ENCODE peak calls at places on chromosomes 4 and X, in ten cellular contexts. H is frontal cortex; K is endothelial cell; X is AG04449; J is non-pigmented ciliary epithelial cell; C is dorsolateral prefrontal cortex; O is activated T-cell treated with anti-CD3 and anti-CD28 coated beads for 1 hour; S is activated CD8-positive, alpha-beta T cell treated with anti-CD3 and anti-CD28 coated beads, Interleukin-2, amount 10 ng/mL, durations not matched to agents 7 days and 5 days; R is activated CD4-positive, alpha-beta T cell treated with anti-CD3 and anti-CD28 coated beads, Interleukin-2, amount 50 U/mL, for 48 hours; F is GM23338. W is an unnamed sample.

GRCh38 chrX:45992402-45993123 is 552.7 kb downstream of the ZNF674 start:
- DNase-seq in H (no peak), K (no peak), X (no peak), J (no peak), C (no peak), O (no peak), S (no peak), R (no peak), F (no peak), W (no peak)

GRCh38 chr4:150115851-150116250 is 37.6 kb downstream of the DCLK2 start:
- DNase-seq in H (no peak), K (no peak), X (no peak), J (no peak), C (no peak), O (no peak), S (no peak), R (no peak), F (no peak), W (no peak)

GRCh38 chr4:42594880-42595279 is 62.0 kb downstream of the ATP8A1 start:
- DNase-seq in H (no peak), K (no peak), X (no peak), J (no peak), C (no peak), O (no peak), S (no peak), R (no peak), F (no peak), W (no peak)

GRCh38 chr4:1632109-1633104 is 51.7 kb downstream of the FAM53A start:
- DNase-seq in H (no peak), K (no peak), X (no peak), J (no peak), C (no peak), O (no peak), S (no peak), R (no peak), F (no peak), W (no peak)

GRCh38 chrX:1093112-1093511 is 119.3 kb downstream of the CRLF2 start:
- DNase-seq in H (no peak), K (no peak), X (no peak), J (no peak), C (no peak), O (peak), S (peak), R (peak), F (no peak), W (no peak)

GRCh38 chrX:24149346-24150050 is at the start of gene ZFX:
- DNase-seq in H (peak), K (peak), X (no peak), J (no peak), C (peak), O (peak), S (peak), R (peak), F (no peak), W (peak)

GRCh38 chr4:105990933-105991332 is 95.7 kb downstream of the NPNT start:
- DNase-seq in H (peak), K (no peak), X (no peak), J (peak), C (peak), O (no peak), S (no peak), R (no peak), F (no peak), W (peak)

GRCh38 chrX:48573690-48574269 is 504 bp upstream of the RBM3 start:
- DNase-seq in H (no peak), K (no peak), X (no peak), J (no peak), C (peak), O (no peak), S (no peak), R (peak), F (no peak), W (peak)

GRCh38 chr4:104532677-104533076 is 38.0 kb upstream of the CXXC4 start:
- DNase-seq in H (no peak), K (no peak), X (no peak), J (no peak), C (no peak), O (no peak), S (no peak), R (no peak), F (peak), W (no peak)

GRCh38 chr4:132297346-132297745 is 851.7 kb upstream of the PCDH10 start:
- DNase-seq in H (no peak), K (no peak), X (no peak), J (no peak), C (no peak), O (no peak), S (no peak), R (no peak), F (no peak), W (no peak)

GRCh38 chrX:109714340-109714958 is 18.6 kb downstream of the ACSL4 start:
- DNase-seq in H (no peak), K (no peak), X (peak), J (peak), C (no peak), O (no peak), S (no peak), R (no peak), F (no peak), W (no peak)

GRCh38 chr4:88706574-88706973 is 8.9 kb upstream of the NAP1L5 start:
- DNase-seq in H (no peak), K (peak), X (no peak), J (peak), C (peak), O (no peak), S (no peak), R (no peak), F (peak), W (peak)

GRCh38 chr4:88919056-88919455 is 137.9 kb downstream of the FAM13A start:
- DNase-seq in H (no peak), K (no peak), X (no peak), J (no peak), C (no peak), O (no peak), S (no peak), R (no peak), F (no peak), W (no peak)

GRCh38 chr4:82898322-82899243 is 2.0 kb upstream of the THAP9 start:
- DNase-seq in H (no peak), K (no peak), X (peak), J (peak), C (no peak), O (no peak), S (peak), R (no peak), F (no peak), W (peak)

GRCh38 chr4:168711197-168712120 is 214.6 kb downstream of the PALLD start:
- DNase-seq in H (no peak), K (no peak), X (no peak), J (no peak), C (no peak), O (no peak), S (no peak), R (no peak), F (no peak), W (peak)

GRCh38 chrX:16186380-16187007 is 19.2 kb downstream of the MAGEB17 start:
- DNase-seq in H (no peak), K (no peak), X (no peak), J (no peak), C (no peak), O (no peak), S (no peak), R (no peak), F (peak), W (no peak)

GRCh38 chr4:17204908-17205307 is 306.5 kb upstream of the LDB2 start:
- DNase-seq in H (no peak), K (no peak), X (no peak), J (no peak), C (no peak), O (no peak), S (no peak), R (no peak), F (no peak), W (no peak)

GRCh38 chr4:142500966-142501365 is 345.1 kb downstream of the INPP4B start:
- DNase-seq in H (no peak), K (no peak), X (no peak), J (no peak), C (no peak), O (no peak), S (no peak), R (no peak), F (no peak), W (no peak)

GRCh38 chr4:79177388-79177787 is 148.5 kb downstream of the NAA11 start:
- DNase-seq in H (no peak), K (no peak), X (no peak), J (no peak), C (no peak), O (no peak), S (no peak), R (no peak), F (no peak), W (no peak)

GRCh38 chr4:137755033-137755471 is 222.8 kb upstream of the PCDH18 start:
- DNase-seq in H (no peak), K (no peak), X (peak), J (peak), C (no peak), O (no peak), S (no peak), R (no peak), F (no peak), W (no peak)

GRCh38 chrX:54641530-54641929 is 111.5 kb downstream of the GNL3L start:
- DNase-seq in H (no peak), K (no peak), X (no peak), J (no peak), C (no peak), O (no peak), S (no peak), R (no peak), F (peak), W (no peak)

GRCh38 chr4:42865572-42866189 is 26.8 kb upstream of the GRXCR1 start:
- DNase-seq in H (no peak), K (peak), X (peak), J (peak), C (peak), O (peak), S (peak), R (peak), F (peak), W (no peak)

GRCh38 chr4:118076958-118077766 is 42.9 kb downstream of the NDST3 start:
- DNase-seq in H (no peak), K (peak), X (no peak), J (no peak), C (no peak), O (no peak), S (peak), R (peak), F (peak), W (no peak)

GRCh38 chrX:338836-339400 is 20.3 kb upstream of the GTPBP6 start:
- DNase-seq in H (no peak), K (no peak), X (no peak), J (no peak), C (no peak), O (no peak), S (no peak), R (no peak), F (no peak), W (peak)

GRCh38 chr4:186266699-186267467 is 894 bp downstream of the F11 start:
- DNase-seq in H (no peak), K (peak), X (no peak), J (no peak), C (no peak), O (no peak), S (no peak), R (no peak), F (peak), W (no peak)

GRCh38 chr4:26325191-26325590 is 4.4 kb downstream of the RBPJ start:
- DNase-seq in H (no peak), K (no peak), X (no peak), J (no peak), C (no peak), O (no peak), S (peak), R (no peak), F (peak), W (no peak)

GRCh38 chr4:94519019-94519418 is 67.3 kb downstream of the PDLIM5 start:
- DNase-seq in H (no peak), K (no peak), X (no peak), J (no peak), C (no peak), O (no peak), S (no peak), R (no peak), F (no peak), W (no peak)

GRCh38 chr4:137430171-137430570 is 102.1 kb downstream of the PCDH18 start:
- DNase-seq in H (no peak), K (no peak), X (no peak), J (no peak), C (no peak), O (no peak), S (no peak), R (no peak), F (no peak), W (no peak)

GRCh38 chrX:110569506-110569905 is 210.9 kb downstream of the RTL9 start:
- DNase-seq in H (no peak), K (no peak), X (no peak), J (peak), C (no peak), O (no peak), S (no peak), R (no peak), F (no peak), W (no peak)

GRCh38 chrX:20743054-20743453 is 476.3 kb upstream of the RPS6KA3 start:
- DNase-seq in H (no peak), K (no peak), X (no peak), J (no peak), C (no peak), O (no peak), S (no peak), R (no peak), F (no peak), W (no peak)

GRCh38 chr4:7957113-7957656 is 17.5 kb upstream of the AFAP1 start:
- DNase-seq in H (no peak), K (no peak), X (no peak), J (no peak), C (no peak), O (no peak), S (no peak), R (no peak), F (no peak), W (no peak)

GRCh38 chr4:147157860-147158701 is 212.4 kb upstream of the TTC29 start:
- DNase-seq in H (no peak), K (peak), X (no peak), J (no peak), C (no peak), O (no peak), S (no peak), R (no peak), F (peak), W (peak)

GRCh38 chrX:794311-794710 is 163.7 kb downstream of the SHOX start:
- DNase-seq in H (no peak), K (no peak), X (no peak), J (no peak), C (no peak), O (no peak), S (no peak), R (no peak), F (no peak), W (no peak)

GRCh38 chr4:77564231-77564630 is 41.4 kb upstream of the CXCL13 start:
- DNase-seq in H (no peak), K (no peak), X (no peak), J (no peak), C (peak), O (no peak), S (no peak), R (no peak), F (no peak), W (no peak)